ENCODE peak calls at places on chromosomes 13 and 19, in five cellular contexts. P is pancreas, A is AG04450, U is foreskin fibroblast, B is IMR-90. F is an unnamed sample.

GRCh38 chr19:46731584-46731983 is 14.3 kb upstream of the FKRP start:
- DNase-seq in A (no peak), P (no peak), B (no peak), U (no peak), F (no peak)

GRCh38 chr19:21398851-21399250 is 1.9 kb downstream of the ZNF493 start:
- DNase-seq in P (no peak), B (peak; percentile 1), U (peak; percentile 30), A (no peak), F (no peak)

GRCh38 chr13:99970761-99971575 is 599 bp downstream of the ZIC5 start:
- DNase-seq in U (no peak), B (no peak), A (no peak), P (no peak), F (no peak)

GRCh38 chr19:17240062-17240854 is 5.5 kb downstream of the NR2F6 start:
- DNase-seq in U (no peak), P (peak; percentile 26), A (no peak), B (no peak), F (no peak)

GRCh38 chr13:45584816-45585215 is 30.7 kb downstream of the ERICH6B start:
- DNase-seq in P (no peak), B (no peak), A (no peak), U (no peak), F (no peak)

GRCh38 chr19:5131866-5132561 is 163.1 kb downstream of the KDM4B start:
- DNase-seq in U (no peak), A (no peak), B (no peak), P (no peak), F (no peak)

GRCh38 chr19:42178791-42179500 is 38.5 kb downstream of the DEDD2 start:
- DNase-seq in P (no peak), A (no peak), B (no peak), U (no peak), F (no peak)

GRCh38 chr13:41764558-41764957 is 196.4 kb downstream of the VWA8 start:
- DNase-seq in U (no peak), P (no peak), A (no peak), B (no peak), F (no peak)

GRCh38 chr19:29854033-29854432 is 42.2 kb downstream of the CCNE1 start:
- DNase-seq in B (no peak), P (no peak), U (no peak), A (no peak), F (no peak)

GRCh38 chr13:87498681-87499080 is 172.5 kb upstream of the SLITRK5 start:
- DNase-seq in A (no peak), P (no peak), B (peak; percentile 0), U (no peak), F (no peak)

GRCh38 chr13:100490692-100491091 is 97.9 kb downstream of the GGACT start:
- DNase-seq in U (no peak), P (no peak), B (no peak), A (no peak), F (no peak)

GRCh38 chr13:54591540-54591939 is 1562.9 kb downstream of the OLFM4 start:
- DNase-seq in U (no peak), A (no peak), B (no peak), P (no peak), F (no peak)

GRCh38 chr19:19643158-19644053 is at the start of gene GMIP:
- DNase-seq in B (peak; percentile 29), U (peak; percentile 30), A (no peak), P (peak; percentile 75), F (peak; percentile 18)

GRCh38 chr13:28237944-28238343 is 99.6 kb downstream of the PAN3 start:
- DNase-seq in B (no peak), P (no peak), U (no peak), A (no peak), F (no peak)

DNA sequence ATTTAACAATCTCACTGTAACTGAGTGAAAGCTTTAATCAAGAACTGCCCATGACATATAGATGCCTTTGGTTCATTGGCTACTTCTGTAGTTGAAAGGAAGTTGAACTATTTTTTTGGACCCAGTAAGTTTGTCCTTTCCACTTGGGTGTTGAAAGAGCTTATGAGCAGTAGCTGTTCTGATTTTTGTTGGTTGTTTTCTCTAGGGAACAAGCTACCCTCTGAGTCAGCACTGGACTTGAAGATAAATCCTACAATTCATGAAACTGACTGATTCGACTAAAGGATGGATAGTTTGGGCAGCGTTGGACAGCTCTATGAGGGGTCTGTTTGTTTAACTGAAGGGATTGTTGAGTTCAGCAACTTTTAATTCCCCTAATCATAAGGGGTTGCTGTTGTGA is 101.0 kb downstream of the PAN3 start:
- DNase-seq in U (no peak), B (peak; percentile 4), A (no peak), P (no peak), F (no peak)
- TF ChIP-seq CTCF in U (no peak), B (no peak), A (no peak), P (no peak), F (no peak)

GRCh38 chr19:13606156-13606555 is 99.9 kb upstream of the CACNA1A start:
- DNase-seq in P (no peak), U (no peak), B (no peak), A (no peak), F (no peak)

GRCh38 chr19:13611596-13611995 is 105.3 kb upstream of the CACNA1A start:
- DNase-seq in B (no peak), A (no peak), U (no peak), P (no peak), F (no peak)

GRCh38 chr19:13604902-13605586 is 98.8 kb upstream of the CACNA1A start:
- DNase-seq in P (no peak), B (no peak), A (no peak), U (no peak), F (no peak)

GRCh38 chr19:13613447-13613846 is 107.2 kb upstream of the CACNA1A start:
- DNase-seq in U (no peak), B (no peak), A (no peak), P (peak; percentile 7), F (no peak)

GRCh38 chr19:13610042-13610691 is 103.9 kb upstream of the CACNA1A start:
- DNase-seq in A (no peak), U (no peak), B (no peak), P (peak; percentile 29), F (no peak)
- TF ChIP-seq CTCF in A (no peak), U (no peak), B (no peak), P (no peak), F (no peak)

GRCh38 chr19:14507704-14508246 is 10.4 kb downstream of the DNAJB1 start:
- DNase-seq in P (no peak), B (peak; percentile 67), U (peak; percentile 72), A (no peak), F (peak; percentile 90)
- TF ChIP-seq CTCF in P (no peak), B (no peak), U (no peak), A (no peak), F (no peak)

GRCh38 chr19:8569066-8569761 is 8.0 kb downstream of the MYO1F start:
- DNase-seq in P (no peak), B (peak; percentile 96), U (peak; percentile 92), A (peak; percentile 90), F (peak; percentile 89)
- TF ChIP-seq CTCF in P (no peak), B (no peak), U (no peak), A (no peak), F (peak; percentile 58)

GRCh38 chr19:1558552-1558951 is 9.6 kb downstream of the MEX3D start:
- DNase-seq in B (no peak), P (no peak), U (no peak), A (no peak), F (no peak)

GRCh38 chr19:1554968-1555801 is 12.9 kb downstream of the MEX3D start:
- DNase-seq in U (no peak), A (no peak), B (no peak), P (no peak), F (no peak)

GRCh38 chr19:1555802-1556638 is 12.1 kb downstream of the MEX3D start:
- DNase-seq in B (no peak), U (no peak), P (no peak), A (no peak), F (no peak)

GRCh38 chr19:1553415-1553814 is 14.7 kb downstream of the MEX3D start:
- DNase-seq in U (no peak), P (no peak), A (no peak), B (no peak), F (no peak)

DNA sequence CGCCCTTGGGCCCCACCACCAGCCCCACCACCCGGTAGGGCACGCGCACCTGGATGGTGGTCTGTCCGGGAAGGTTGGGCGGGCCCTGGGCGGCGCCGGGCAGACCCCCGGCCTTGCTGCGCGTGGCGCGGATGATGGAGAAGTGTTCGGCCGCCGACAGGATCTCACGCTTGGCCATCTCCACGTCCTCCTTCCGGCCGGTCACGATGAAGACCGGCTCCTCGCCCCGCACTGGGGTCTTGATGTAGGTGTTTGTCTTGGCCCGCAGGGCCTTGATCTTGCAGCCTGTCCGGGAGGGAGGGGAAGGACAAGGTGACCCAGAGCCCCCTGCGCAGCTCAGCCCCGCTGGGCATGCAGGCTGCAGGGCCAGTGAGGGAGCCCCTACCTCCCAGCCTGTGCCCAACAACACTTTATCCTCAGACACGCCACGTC is 11.5 kb downstream of the MEX3D start:
- DNase-seq in A (no peak), U (no peak), B (no peak), P (no peak), F (no peak)
- TF ChIP-seq CTCF in A (no peak), U (no peak), B (no peak), P (no peak), F (no peak)

F was measured in HFFc6.